ENCODE peak calls at places on chromosomes 3 and 15, in six cellular contexts. One of them, this sample, is unnamed.
A peak's percentile ranks its signal among the peaks of the same experiment; 100 is the strongest.

GRCh38 chr3:13657660-13658435 is 108.9 kb downstream of the FBLN2 start:
- DNase-seq in body of pancreas: peak; percentile 46
- DNase-seq in heart right ventricle: peak; percentile 62
- DNase-seq in breast epithelium: no peak
- DNase-seq in cardiac muscle cell: peak; percentile 42
- DNase-seq in left ventricle myocardium inferior: peak; percentile 43
- DNase-seq in this sample: peak; percentile 61

GRCh38 chr3:50606596-50606995 is 5.0 kb downstream of the CISH start:
- DNase-seq in body of pancreas: no peak
- DNase-seq in left ventricle myocardium inferior: no peak
- DNase-seq in cardiac muscle cell: no peak
- DNase-seq in breast epithelium: no peak
- DNase-seq in heart right ventricle: peak; percentile 6
- DNase-seq in this sample: no peak

GRCh38 chr15:36362508-36362907 is 216.9 kb upstream of the CDIN1 start:
- DNase-seq in breast epithelium: no peak
- DNase-seq in heart right ventricle: no peak
- DNase-seq in left ventricle myocardium inferior: no peak
- DNase-seq in cardiac muscle cell: peak; percentile 86
- DNase-seq in body of pancreas: no peak
- DNase-seq in this sample: no peak

GRCh38 chr3:43870844-43871626 is 180.3 kb downstream of the ABHD5 start:
- DNase-seq in cardiac muscle cell: no peak
- DNase-seq in left ventricle myocardium inferior: no peak
- DNase-seq in heart right ventricle: no peak
- DNase-seq in breast epithelium: no peak
- DNase-seq in body of pancreas: no peak
- DNase-seq in this sample: no peak

GRCh38 chr3:20225769-20226168 is 39.8 kb upstream of the SGO1 start:
- DNase-seq in heart right ventricle: no peak
- DNase-seq in body of pancreas: peak; percentile 8
- DNase-seq in left ventricle myocardium inferior: no peak
- DNase-seq in cardiac muscle cell: peak; percentile 55
- DNase-seq in breast epithelium: no peak
- DNase-seq in this sample: no peak

GRCh38 chr15:35293353-35294130 is 208.4 kb upstream of the NANOGP8 start:
- DNase-seq in left ventricle myocardium inferior: no peak
- DNase-seq in body of pancreas: no peak
- DNase-seq in heart right ventricle: no peak
- DNase-seq in breast epithelium: no peak
- DNase-seq in cardiac muscle cell: peak; percentile 57
- DNase-seq in this sample: no peak

GRCh38 chr3:59313365-59313764 is 263.5 kb upstream of the CFAP20DC start:
- DNase-seq in cardiac muscle cell: peak; percentile 63
- DNase-seq in body of pancreas: peak; percentile 75
- DNase-seq in breast epithelium: no peak
- DNase-seq in heart right ventricle: peak; percentile 61
- DNase-seq in left ventricle myocardium inferior: peak; percentile 51
- DNase-seq in this sample: peak; percentile 42

GRCh38 chr15:72162569-72162968 is 35.0 kb downstream of the GRAMD2A start:
- DNase-seq in left ventricle myocardium inferior: no peak
- DNase-seq in breast epithelium: no peak
- DNase-seq in cardiac muscle cell: no peak
- DNase-seq in body of pancreas: no peak
- DNase-seq in heart right ventricle: no peak
- DNase-seq in this sample: no peak

GRCh38 chr3:124826703-124827102 is 60.5 kb downstream of the ITGB5 start:
- DNase-seq in cardiac muscle cell: peak; percentile 81
- DNase-seq in breast epithelium: no peak
- DNase-seq in heart right ventricle: no peak
- DNase-seq in left ventricle myocardium inferior: no peak
- DNase-seq in body of pancreas: no peak
- DNase-seq in this sample: no peak

GRCh38 chr15:36798366-36798765 is 218.9 kb downstream of the CDIN1 start:
- DNase-seq in breast epithelium: no peak
- DNase-seq in cardiac muscle cell: peak; percentile 12
- DNase-seq in body of pancreas: no peak
- DNase-seq in heart right ventricle: no peak
- DNase-seq in left ventricle myocardium inferior: no peak
- DNase-seq in this sample: no peak

GRCh38 chr3:29280675-29281264 is at the start of gene RBMS3:
- DNase-seq in cardiac muscle cell: peak; percentile 97
- DNase-seq in heart right ventricle: peak; percentile 84
- DNase-seq in left ventricle myocardium inferior: peak; percentile 86
- DNase-seq in breast epithelium: peak; percentile 86
- DNase-seq in body of pancreas: peak; percentile 72
- DNase-seq in this sample: peak; percentile 48

GRCh38 chr15:85615930-85616329 is 178.8 kb downstream of the KLHL25 start:
- DNase-seq in cardiac muscle cell: peak; percentile 71
- DNase-seq in body of pancreas: peak; percentile 25
- DNase-seq in left ventricle myocardium inferior: no peak
- DNase-seq in heart right ventricle: no peak
- DNase-seq in breast epithelium: no peak
- DNase-seq in this sample: no peak

GRCh38 chr3:105422645-105423044 is 55.9 kb downstream of the ALCAM start:
- DNase-seq in cardiac muscle cell: no peak
- DNase-seq in body of pancreas: no peak
- DNase-seq in heart right ventricle: no peak
- DNase-seq in left ventricle myocardium inferior: no peak
- DNase-seq in breast epithelium: no peak
- DNase-seq in this sample: no peak

GRCh38 chr3:180538493-180538892 is 63.5 kb upstream of the TTC14 start:
- DNase-seq in breast epithelium: no peak
- DNase-seq in body of pancreas: no peak
- DNase-seq in cardiac muscle cell: no peak
- DNase-seq in left ventricle myocardium inferior: no peak
- DNase-seq in heart right ventricle: no peak
- DNase-seq in this sample: no peak

GRCh38 chr15:60797444-60798040 is 318.6 kb upstream of the ICE2 start:
- DNase-seq in left ventricle myocardium inferior: no peak
- DNase-seq in breast epithelium: no peak
- DNase-seq in body of pancreas: no peak
- DNase-seq in cardiac muscle cell: no peak
- DNase-seq in heart right ventricle: no peak
- DNase-seq in this sample: no peak

GRCh38 chr3:100556656-100557310 is 52.6 kb upstream of the ADGRG7 start:
- DNase-seq in cardiac muscle cell: peak; percentile 60
- DNase-seq in heart right ventricle: no peak
- DNase-seq in body of pancreas: no peak
- DNase-seq in breast epithelium: no peak
- DNase-seq in left ventricle myocardium inferior: no peak
- DNase-seq in this sample: no peak

GRCh38 chr15:33402640-33403039 is 91.9 kb downstream of the RYR3 start:
- DNase-seq in breast epithelium: no peak
- DNase-seq in heart right ventricle: no peak
- DNase-seq in body of pancreas: no peak
- DNase-seq in cardiac muscle cell: no peak
- DNase-seq in left ventricle myocardium inferior: no peak
- DNase-seq in this sample: no peak

GRCh38 chr3:194277547-194278091 is 73.5 kb downstream of the CPN2 start:
- DNase-seq in left ventricle myocardium inferior: peak; percentile 65
- DNase-seq in heart right ventricle: peak; percentile 67
- DNase-seq in cardiac muscle cell: peak; percentile 92
- DNase-seq in breast epithelium: peak; percentile 54
- DNase-seq in body of pancreas: peak; percentile 45
- DNase-seq in this sample: no peak

GRCh38 chr3:29591579-29591978 is 310.7 kb downstream of the RBMS3 start:
- DNase-seq in left ventricle myocardium inferior: no peak
- DNase-seq in breast epithelium: no peak
- DNase-seq in heart right ventricle: no peak
- DNase-seq in cardiac muscle cell: no peak
- DNase-seq in body of pancreas: no peak
- DNase-seq in this sample: no peak

GRCh38 chr3:24270204-24270671 is 224.4 kb downstream of the THRB start:
- DNase-seq in breast epithelium: no peak
- DNase-seq in cardiac muscle cell: no peak
- DNase-seq in heart right ventricle: no peak
- DNase-seq in body of pancreas: no peak
- DNase-seq in left ventricle myocardium inferior: no peak
- DNase-seq in this sample: no peak

GRCh38 chr3:53260286-53260785 is 4.5 kb upstream of the TKT start:
- DNase-seq in body of pancreas: no peak
- DNase-seq in breast epithelium: no peak
- DNase-seq in heart right ventricle: no peak
- DNase-seq in left ventricle myocardium inferior: no peak
- DNase-seq in cardiac muscle cell: no peak
- DNase-seq in this sample: no peak

GRCh38 chr3:170725285-170725731 is 139.4 kb upstream of the SLC7A14 start:
- DNase-seq in heart right ventricle: no peak
- DNase-seq in body of pancreas: no peak
- DNase-seq in left ventricle myocardium inferior: no peak
- DNase-seq in breast epithelium: no peak
- DNase-seq in cardiac muscle cell: peak; percentile 80
- DNase-seq in this sample: no peak

GRCh38 chr3:126305427-126305826 is 51.8 kb downstream of the KLF15 start:
- DNase-seq in left ventricle myocardium inferior: no peak
- DNase-seq in body of pancreas: no peak
- DNase-seq in cardiac muscle cell: peak; percentile 32
- DNase-seq in heart right ventricle: no peak
- DNase-seq in breast epithelium: no peak
- DNase-seq in this sample: no peak

GRCh38 chr3:52769786-52770445 is 824 bp downstream of the NEK4 start:
- DNase-seq in heart right ventricle: no peak
- DNase-seq in left ventricle myocardium inferior: no peak
- DNase-seq in body of pancreas: no peak
- DNase-seq in breast epithelium: no peak
- DNase-seq in cardiac muscle cell: peak; percentile 7
- DNase-seq in this sample: no peak

GRCh38 chr3:135134293-135134692 is 339.2 kb downstream of the EPHB1 start:
- DNase-seq in body of pancreas: no peak
- DNase-seq in left ventricle myocardium inferior: no peak
- DNase-seq in heart right ventricle: no peak
- DNase-seq in cardiac muscle cell: no peak
- DNase-seq in breast epithelium: no peak
- DNase-seq in this sample: no peak

GRCh38 chr15:36658321-36658720 is 78.9 kb downstream of the CDIN1 start:
- DNase-seq in left ventricle myocardium inferior: no peak
- DNase-seq in heart right ventricle: no peak
- DNase-seq in body of pancreas: no peak
- DNase-seq in breast epithelium: no peak
- DNase-seq in cardiac muscle cell: peak; percentile 22
- DNase-seq in this sample: no peak

GRCh38 chr3:38059148-38059547 is 20.1 kb downstream of the DLEC1 start:
- DNase-seq in breast epithelium: no peak
- DNase-seq in body of pancreas: no peak
- DNase-seq in heart right ventricle: no peak
- DNase-seq in left ventricle myocardium inferior: no peak
- DNase-seq in cardiac muscle cell: no peak
- DNase-seq in this sample: no peak

GRCh38 chr15:76866008-76866407 is 39.1 kb downstream of the SCAPER start:
- DNase-seq in breast epithelium: no peak
- DNase-seq in cardiac muscle cell: peak; percentile 28
- DNase-seq in heart right ventricle: no peak
- DNase-seq in left ventricle myocardium inferior: peak; percentile 38
- DNase-seq in body of pancreas: no peak
- DNase-seq in this sample: no peak

GRCh38 chr3:48476426-48477053 is 27.4 kb downstream of the SHISA5 start:
- DNase-seq in left ventricle myocardium inferior: no peak
- DNase-seq in cardiac muscle cell: no peak
- DNase-seq in body of pancreas: no peak
- DNase-seq in heart right ventricle: no peak
- DNase-seq in breast epithelium: no peak
- DNase-seq in this sample: no peak
- H3K27ac ChIP-seq in left ventricle myocardium inferior: peak overlapping the region; percentile 72
- H3K27ac ChIP-seq in cardiac muscle cell: no peak overlapping the region
- H3K27ac ChIP-seq in body of pancreas: no peak overlapping the region
- H3K27ac ChIP-seq in heart right ventricle: peak overlapping the region; percentile 12
- H3K27ac ChIP-seq in breast epithelium: no peak overlapping the region
- H3K27ac ChIP-seq in this sample: no peak overlapping the region

GRCh38 chr3:190097025-190097424 is 23.7 kb downstream of the P3H2 start:
- DNase-seq in breast epithelium: no peak
- DNase-seq in body of pancreas: no peak
- DNase-seq in left ventricle myocardium inferior: no peak
- DNase-seq in cardiac muscle cell: no peak
- DNase-seq in heart right ventricle: no peak
- DNase-seq in this sample: no peak

GRCh38 chr3:190097617-190098016 is 23.1 kb downstream of the P3H2 start:
- DNase-seq in left ventricle myocardium inferior: no peak
- DNase-seq in cardiac muscle cell: peak; percentile 58
- DNase-seq in breast epithelium: no peak
- DNase-seq in heart right ventricle: no peak
- DNase-seq in body of pancreas: no peak
- DNase-seq in this sample: no peak

GRCh38 chr3:190105876-190106275 is 14.8 kb downstream of the P3H2 start:
- DNase-seq in cardiac muscle cell: peak; percentile 50
- DNase-seq in heart right ventricle: no peak
- DNase-seq in breast epithelium: no peak
- DNase-seq in left ventricle myocardium inferior: no peak
- DNase-seq in body of pancreas: no peak
- DNase-seq in this sample: no peak

GRCh38 chr3:190099099-190099498 is 21.6 kb downstream of the P3H2 start:
- DNase-seq in left ventricle myocardium inferior: no peak
- DNase-seq in body of pancreas: no peak
- DNase-seq in heart right ventricle: no peak
- DNase-seq in breast epithelium: no peak
- DNase-seq in cardiac muscle cell: no peak
- DNase-seq in this sample: no peak

GRCh38 chr3:190101320-190102117 is 19.2 kb downstream of the P3H2 start:
- DNase-seq in breast epithelium: no peak
- DNase-seq in left ventricle myocardium inferior: no peak
- DNase-seq in heart right ventricle: no peak
- DNase-seq in cardiac muscle cell: peak; percentile 84
- DNase-seq in body of pancreas: no peak
- DNase-seq in this sample: no peak
- H3K4me3 ChIP-seq in breast epithelium: peak overlapping the region; percentile 22
- H3K4me3 ChIP-seq in left ventricle myocardium inferior: peak overlapping the region; percentile 45
- H3K4me3 ChIP-seq in heart right ventricle: peak overlapping the region; percentile 34
- H3K4me3 ChIP-seq in cardiac muscle cell: no peak overlapping the region
- H3K4me3 ChIP-seq in body of pancreas: no peak overlapping the region
- H3K4me3 ChIP-seq in this sample: no peak overlapping the region

GRCh38 chr3:107988464-107989156 is 102.2 kb downstream of the CD47 start:
- DNase-seq in breast epithelium: no peak
- DNase-seq in body of pancreas: peak; percentile 66
- DNase-seq in heart right ventricle: peak; percentile 59
- DNase-seq in cardiac muscle cell: peak; percentile 49
- DNase-seq in left ventricle myocardium inferior: peak; percentile 49
- DNase-seq in this sample: no peak
- H3K27ac ChIP-seq in breast epithelium: peak overlapping the region; percentile 89
- H3K27ac ChIP-seq in body of pancreas: peak overlapping the region; percentile 70
- H3K27ac ChIP-seq in heart right ventricle: no peak overlapping the region
- H3K27ac ChIP-seq in cardiac muscle cell: no peak overlapping the region
- H3K27ac ChIP-seq in left ventricle myocardium inferior: peak overlapping the region; percentile 3
- H3K27ac ChIP-seq in this sample: no peak overlapping the region

GRCh38 chr3:160402249-160403027 is 3.0 kb downstream of the SMC4 start:
- DNase-seq in heart right ventricle: no peak
- DNase-seq in cardiac muscle cell: peak; percentile 25
- DNase-seq in body of pancreas: no peak
- DNase-seq in left ventricle myocardium inferior: no peak
- DNase-seq in breast epithelium: no peak
- DNase-seq in this sample: no peak
- H3K4me3 ChIP-seq in heart right ventricle: peak overlapping the region; percentile 79
- H3K4me3 ChIP-seq in cardiac muscle cell: peak overlapping the region; percentile 74
- H3K4me3 ChIP-seq in body of pancreas: no peak overlapping the region
- H3K4me3 ChIP-seq in left ventricle myocardium inferior: peak overlapping the region; percentile 81
- H3K4me3 ChIP-seq in breast epithelium: no peak overlapping the region
- H3K4me3 ChIP-seq in this sample: no peak overlapping the region